ENCODE peak calls at places on chromosomes 12 and 14, in nine cellular contexts. R is choroid plexus epithelial cell; O is brain microvascular endothelial cell; Z is psoas muscle; N is thyroid gland; K is GM12878; W is CD8-positive, alpha-beta T cell; L is fibroblast of mammary gland; T is cardiac muscle cell. X is an unnamed sample.

GRCh38 chr12:12333407-12333831 is 16.6 kb downstream of the MANSC1 start:
- DNase-seq in R (peak), O (peak), Z (no peak), N (peak), K (no peak), W (no peak), L (no peak), T (peak), X (no peak)

GRCh38 chr14:23566782-23567185 is 807 bp downstream of the AP1G2 start:
- DNase-seq in R (peak), O (peak), Z (no peak), N (peak), K (no peak), W (no peak), L (no peak), T (peak), X (peak)

GRCh38 chr14:45091696-45092095 is 7.8 kb downstream of the PRPF39 start:
- DNase-seq in R (peak), O (no peak), Z (no peak), N (no peak), K (no peak), W (no peak), L (peak), T (peak), X (peak)

GRCh38 chr14:57760891-57761290 is 105.0 kb downstream of the SLC35F4 start:
- DNase-seq in R (no peak), O (no peak), Z (no peak), N (no peak), K (no peak), W (no peak), L (no peak), T (no peak), X (no peak)

GRCh38 chr14:59181804-59182203 is 6.7 kb upstream of the DAAM1 start:
- DNase-seq in R (no peak), O (no peak), Z (no peak), N (no peak), K (no peak), W (no peak), L (no peak), T (no peak), X (no peak)

GRCh38 chr12:58386136-58386535 is 444.8 kb downstream of the ATP23 start:
- DNase-seq in R (no peak), O (no peak), Z (no peak), N (no peak), K (no peak), W (no peak), L (no peak), T (no peak), X (no peak)

GRCh38 chr12:113306382-113306781 is 28.5 kb downstream of the SLC8B1 start:
- DNase-seq in R (no peak), O (no peak), Z (no peak), N (no peak), K (no peak), W (no peak), L (peak), T (no peak), X (no peak)

GRCh38 chr12:68067762-68068376 is 78.6 kb downstream of the IFNG-AS1 start:
- DNase-seq in R (peak), O (no peak), Z (no peak), N (no peak), K (no peak), W (no peak), L (peak), T (peak), X (peak)

GRCh38 chr12:2539938-2540337 is 254.8 kb upstream of the FKBP4 start:
- DNase-seq in R (no peak), O (no peak), Z (no peak), N (peak), K (no peak), W (no peak), L (no peak), T (no peak), X (no peak)

GRCh38 chr14:104001003-104001402 is 58.7 kb upstream of the RD3L start:
- DNase-seq in R (no peak), O (no peak), Z (no peak), N (no peak), K (no peak), W (peak), L (no peak), T (no peak), X (no peak)
- TF ChIP-seq CTCF in R (peak), O (peak), Z (no peak), N (no peak), K (peak), W (no peak), L (peak), T (peak), X (no peak)

GRCh38 chr14:64708148-64709004 is 4.2 kb downstream of the PLEKHG3 start:
- DNase-seq in R (peak), O (no peak), Z (no peak), N (peak), K (no peak), W (peak), L (peak), T (peak), X (no peak)

GRCh38 chr14:64707661-64708060 is 3.4 kb downstream of the PLEKHG3 start:
- DNase-seq in R (peak), O (peak), Z (no peak), N (no peak), K (no peak), W (no peak), L (peak), T (peak), X (peak)

GRCh38 chr14:64705406-64706118 is 1.3 kb downstream of the PLEKHG3 start:
- DNase-seq in R (no peak), O (no peak), Z (no peak), N (no peak), K (no peak), W (no peak), L (no peak), T (no peak), X (peak)

GRCh38 chr14:64706119-64706465 is 1.9 kb downstream of the PLEKHG3 start:
- DNase-seq in R (no peak), O (no peak), Z (no peak), N (no peak), K (no peak), W (no peak), L (no peak), T (no peak), X (no peak)

DNA sequence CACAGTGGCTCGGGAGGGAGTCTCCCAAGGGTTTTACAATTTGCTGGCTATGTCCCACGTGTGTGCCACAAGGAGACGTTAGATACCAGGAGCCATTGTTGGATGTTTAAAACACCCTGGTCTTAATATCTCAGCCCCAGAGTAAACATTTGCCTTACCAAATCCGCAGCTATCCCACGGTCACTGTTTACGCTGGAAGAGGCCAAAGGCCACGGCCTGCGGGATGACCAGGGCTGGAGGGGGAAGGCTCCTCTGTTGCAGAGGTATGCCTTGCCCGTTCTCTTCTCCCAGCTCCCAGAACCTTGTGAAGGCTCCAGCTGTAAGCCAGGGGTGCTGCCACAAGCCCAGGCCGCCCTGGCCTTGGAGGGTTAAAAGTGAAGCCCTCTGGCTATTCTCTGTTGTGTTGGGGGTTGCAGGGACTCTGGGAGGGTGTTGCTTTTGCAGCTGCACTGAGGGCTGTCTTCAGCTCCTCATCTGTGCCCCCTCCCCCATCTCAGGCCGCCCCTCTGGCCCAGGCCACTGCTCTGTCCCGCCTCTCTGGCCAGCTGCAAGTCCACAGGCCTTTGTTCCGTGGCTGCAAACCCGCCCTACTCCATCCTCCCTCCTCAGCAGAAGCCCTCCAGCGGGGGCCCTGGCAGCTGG is 2.4 kb downstream of the PLEKHG3 start:
- DNase-seq in R (no peak), O (no peak), Z (no peak), N (no peak), K (no peak), W (no peak), L (no peak), T (no peak), X (no peak)
- H3K4me3 ChIP-seq in R (no peak), O (no peak), Z (peak), N (no peak), K (no peak), W (no peak), L (no peak), T (no peak), X (no peak)

DNA sequence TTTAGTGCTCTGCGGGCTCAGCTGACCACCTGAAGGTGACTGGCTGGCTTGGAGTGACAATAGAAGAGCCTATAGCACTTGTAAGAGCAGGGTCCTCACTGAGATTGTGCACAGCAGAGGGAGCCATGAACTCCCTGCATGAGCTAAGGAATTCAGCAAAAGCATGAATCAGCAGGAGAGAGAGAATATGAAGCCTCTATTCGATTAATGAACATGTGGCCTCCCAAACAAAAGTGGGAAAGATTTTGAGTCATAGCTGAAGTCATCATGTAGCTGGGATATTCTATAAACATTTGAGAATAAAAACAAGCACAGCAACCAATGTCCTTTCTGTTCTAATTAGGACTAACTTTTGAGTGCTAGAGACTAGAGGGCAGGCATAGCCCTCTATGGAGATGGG is 626.6 kb downstream of the DIO2 start:
- DNase-seq in R (peak), O (peak), Z (no peak), N (no peak), K (no peak), W (no peak), L (peak), T (peak), X (peak)
- TF ChIP-seq CTCF in R (peak), O (peak), Z (no peak), N (no peak), K (no peak), W (no peak), L (peak), T (peak), X (peak)

DNA sequence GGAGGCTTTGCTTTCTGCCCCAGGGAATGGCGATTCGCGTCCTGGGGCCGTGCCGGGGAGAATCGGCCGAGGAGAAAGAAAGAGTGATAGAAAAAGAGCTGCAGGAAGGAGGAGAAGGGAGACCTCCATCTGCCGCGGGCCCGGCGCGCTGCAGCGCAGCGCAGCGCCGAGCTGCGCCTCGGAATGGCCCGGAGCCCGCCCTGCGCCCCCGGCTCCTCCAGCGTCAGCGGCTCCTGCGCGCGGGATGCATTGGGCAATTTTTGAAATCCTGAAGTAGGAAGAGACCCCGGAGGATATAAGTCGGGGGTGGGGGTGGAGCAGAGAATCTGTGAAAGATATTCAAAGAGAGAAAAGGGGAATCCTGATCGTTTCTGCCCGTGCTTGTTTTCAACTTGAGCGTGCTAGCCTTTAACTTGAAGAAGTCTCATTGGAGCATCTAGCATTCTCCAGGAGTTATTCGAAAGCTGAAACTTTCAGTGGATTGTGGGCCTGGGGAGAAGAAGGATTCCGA is 371 bp downstream of the PDE3A start:
- DNase-seq in R (peak), O (peak), Z (peak), N (peak), K (no peak), W (no peak), L (peak), T (peak), X (peak)
- H3K4me3 ChIP-seq in R (peak), O (peak), Z (peak), N (peak), K (no peak), W (no peak), L (peak), T (peak), X (peak)

DNA sequence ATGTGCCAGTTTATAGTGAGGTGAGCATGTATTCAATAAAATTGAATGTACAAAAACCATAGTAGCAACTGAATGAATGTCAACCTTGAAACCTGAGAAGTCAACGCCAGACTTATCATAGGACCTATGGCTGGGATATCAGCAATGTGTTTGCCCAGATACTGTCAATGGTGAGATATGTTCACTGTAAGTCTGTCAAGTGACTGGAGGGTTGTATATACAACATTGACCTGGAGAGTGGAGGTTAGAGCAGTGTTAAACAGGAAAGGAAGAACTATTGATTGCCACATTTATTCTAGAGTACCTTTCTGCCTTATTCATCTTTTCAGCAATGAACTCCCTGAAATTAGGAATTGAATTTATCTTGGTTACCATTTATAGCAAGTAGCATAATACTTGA is 486.5 kb downstream of the TMTC2 start:
- DNase-seq in R (no peak), O (no peak), Z (no peak), N (no peak), K (no peak), W (no peak), L (no peak), T (no peak), X (no peak)
- TF ChIP-seq CTCF in R (no peak), O (no peak), Z (no peak), N (no peak), K (no peak), W (no peak), L (no peak), T (no peak), X (no peak)

DNA sequence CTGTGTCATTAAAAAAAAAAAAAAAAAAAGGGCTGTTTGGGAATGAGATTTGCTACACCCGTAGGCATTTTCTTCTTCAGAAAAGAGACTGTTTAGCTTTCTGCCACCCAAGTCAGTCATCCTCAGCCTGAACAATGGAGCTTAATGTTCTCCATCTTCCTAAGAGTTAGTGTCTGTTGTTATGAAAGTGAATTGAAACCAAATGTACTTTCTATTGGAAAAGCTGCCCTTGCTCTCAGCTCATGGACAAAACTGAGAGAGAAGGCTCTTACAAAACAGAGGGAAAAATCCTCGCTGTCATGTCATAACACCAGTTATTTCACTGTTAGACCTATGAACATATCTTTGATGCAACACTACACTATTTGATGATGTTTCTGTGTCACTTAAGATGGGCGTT is 484.2 kb downstream of the ZFP36L1 start:
- DNase-seq in R (peak), O (no peak), Z (no peak), N (no peak), K (no peak), W (no peak), L (no peak), T (peak), X (peak)
- H3K4me3 ChIP-seq in R (no peak), O (no peak), Z (no peak), N (no peak), K (no peak), W (no peak), L (no peak), T (no peak), X (no peak)